ENCODE peak calls at places on chromosomes 13 and 19, in seven cellular contexts. P is activated naive CD4-positive, alpha-beta T cell treated with anti-CD3 and anti-CD28 coated beads, Interleukin-2, amount 10 ng/mL, durations not matched to agents 7 days and 5 days; U is mucosa of descending colon; G is tibial nerve; B is activated T-cell treated with anti-CD3 and anti-CD28 coated beads for 24 hours; H is dorsolateral prefrontal cortex; M is BE2C. S is an unnamed sample.

GRCh38 chr13:50915562-50915961 is 6.0 kb downstream of the RNASEH2B start:
- DNase-seq in P (peak), U (no peak), G (no peak), B (no peak), H (no peak), M (no peak), S (no peak)

GRCh38 chr19:35712910-35713845 is 4.6 kb upstream of the KMT2B start:
- DNase-seq in P (peak), U (no peak), G (no peak), B (peak), H (no peak), M (no peak), S (no peak)

GRCh38 chr13:51317262-51317661 is 22.2 kb upstream of the SERPINE3 start:
- DNase-seq in P (no peak), U (no peak), G (no peak), B (no peak), H (no peak), M (no peak), S (peak)

GRCh38 chr13:30907167-30907761 is 1.2 kb downstream of the MEDAG start:
- DNase-seq in P (no peak), U (no peak), G (no peak), B (no peak), H (peak), M (no peak), S (no peak)

GRCh38 chr13:98348476-98348875 is 171.4 kb upstream of the RNF113B start:
- DNase-seq in P (no peak), U (no peak), G (no peak), B (no peak), H (no peak), M (no peak), S (no peak)

GRCh38 chr13:27981006-27981708 is 7.3 kb downstream of the URAD start:
- DNase-seq in P (no peak), U (peak), G (no peak), B (no peak), H (peak), M (no peak), S (no peak)

GRCh38 chr19:33821871-33822270 is 25.2 kb downstream of the KCTD15 start:
- DNase-seq in P (no peak), U (no peak), G (no peak), B (no peak), H (no peak), M (no peak), S (no peak)

GRCh38 chr19:23823952-23824389 is 65.3 kb upstream of the ZNF681 start:
- DNase-seq in P (peak), U (peak), G (no peak), B (no peak), H (no peak), M (peak), S (no peak)

GRCh38 chr19:678791-679388 is 2.7 kb downstream of the FSTL3 start:
- DNase-seq in P (no peak), U (no peak), G (no peak), B (no peak), H (no peak), M (no peak), S (no peak)

GRCh38 chr13:94154362-94154761 is 325.1 kb downstream of the DCT start:
- DNase-seq in P (no peak), U (peak), G (peak), B (no peak), H (no peak), M (no peak), S (peak)

GRCh38 chr19:5948697-5949564 is 29.0 kb downstream of the RANBP3 start:
- DNase-seq in P (no peak), U (no peak), G (no peak), B (no peak), H (no peak), M (peak), S (no peak)

GRCh38 chr13:75365724-75366173 is 116.2 kb downstream of the TBC1D4 start:
- DNase-seq in P (no peak), U (no peak), G (no peak), B (no peak), H (no peak), M (no peak), S (peak)

GRCh38 chr19:6678690-6679109 is 8.7 kb upstream of the TNFSF14 start:
- DNase-seq in P (no peak), U (no peak), G (no peak), B (peak), H (no peak), M (no peak), S (peak)

GRCh38 chr19:29612801-29613595 is 6.9 kb downstream of the POP4 start:
- DNase-seq in P (no peak), U (no peak), G (no peak), B (no peak), H (no peak), M (no peak), S (no peak)

GRCh38 chr19:35904312-35905068 is 2.2 kb downstream of the HCST start:
- DNase-seq in P (no peak), U (no peak), G (peak), B (no peak), H (no peak), M (no peak), S (no peak)

GRCh38 chr13:44040754-44041100 is 161.0 kb downstream of the LACC1 start:
- DNase-seq in P (no peak), U (no peak), G (no peak), B (no peak), H (no peak), M (no peak), S (no peak)

GRCh38 chr19:8302734-8303133 is 5.4 kb downstream of the CD320 start:
- DNase-seq in P (no peak), U (no peak), G (peak), B (no peak), H (peak), M (no peak), S (no peak)

GRCh38 chr13:99909836-99910619 is 61.5 kb downstream of the ZIC5 start:
- DNase-seq in P (no peak), U (no peak), G (no peak), B (no peak), H (no peak), M (peak), S (no peak)

GRCh38 chr19:49558591-49558990 is 21.8 kb downstream of the NOSIP start:
- DNase-seq in P (peak), U (no peak), G (no peak), B (no peak), H (no peak), M (no peak), S (no peak)

GRCh38 chr19:39297931-39298634 is 1.9 kb downstream of the IFNL1 start:
- DNase-seq in P (peak), U (peak), G (no peak), B (peak), H (no peak), M (no peak), S (no peak)